ENCODE peak calls at places on chromosomes 5 and 9, in seven cellular contexts. U is neural progenitor cell, B is PC-3, Y is MM.1S, H is hepatocyte, J is GM23248, Z is HCT116. P is an unnamed sample. For H3K9me3, the result is how much of the 10 kb centered on the place peaks cover.

GRCh38 chr5:120644516-120644915 is 180.4 kb downstream of the PRR16 start:
- DNase-seq in J (peak), B (peak), H (no peak), Y (no peak), Z (no peak), U (no peak), P (no peak)

GRCh38 chr5:148387325-148387724 is 3.6 kb downstream of the FBXO38 start:
- DNase-seq in H (no peak), Z (no peak), J (peak), Y (no peak), B (no peak), U (no peak), P (no peak)

GRCh38 chr5:9207820-9208418 is 338.0 kb downstream of the SEMA5A start:
- DNase-seq in H (peak), U (peak), Y (peak), B (peak), Z (peak), J (peak), P (peak)

GRCh38 chr5:28301676-28302075 is 1263.3 kb upstream of the CDH9 start:
- DNase-seq in J (peak), U (no peak), H (peak), Y (no peak), Z (no peak), B (peak), P (no peak)

GRCh38 chr5:43007911-43008368 is 32.2 kb downstream of the ANXA2R start:
- DNase-seq in U (peak), H (peak), J (peak), Z (no peak), B (peak), Y (peak), P (peak)

GRCh38 chr9:113626735-113627495 is 163.4 kb downstream of the RGS3 start:
- DNase-seq in U (no peak), J (peak), B (no peak), Z (no peak), Y (no peak), H (no peak), P (no peak)

GRCh38 chr5:169417676-169418075 is 116.7 kb upstream of the SLIT3 start:
- DNase-seq in H (no peak), J (no peak), Y (no peak), B (no peak), Z (no peak), U (no peak), P (no peak)

GRCh38 chr9:83655433-83655832 is 32.5 kb downstream of the IDNK start:
- DNase-seq in Z (no peak), B (no peak), J (no peak), H (no peak), Y (no peak), U (no peak), P (no peak)

GRCh38 chr5:14440598-14441401 is 140.8 kb upstream of the OTULINL start:
- DNase-seq in J (peak), H (peak), Y (no peak), U (peak), Z (no peak), B (no peak), P (no peak)

GRCh38 chr5:108046955-108047670 is 334.8 kb downstream of the FBXL17 start:
- DNase-seq in J (no peak), H (no peak), Z (no peak), Y (no peak), U (peak), B (no peak), P (no peak)

GRCh38 chr9:73714294-73714693 is 562.6 kb downstream of the ANXA1 start:
- DNase-seq in Y (no peak), J (peak), B (peak), H (no peak), U (no peak), Z (no peak), P (no peak)

GRCh38 chr5:444226-444625 is 1.2 kb downstream of the EXOC3 start:
- DNase-seq in H (no peak), B (no peak), Y (no peak), J (no peak), U (no peak), Z (no peak), P (no peak)

GRCh38 chr5:154447074-154447725 is 1.4 kb downstream of the SAP30L start:
- DNase-seq in U (no peak), B (no peak), J (no peak), H (no peak), Z (no peak), Y (no peak), P (peak)

GRCh38 chr5:115214541-115214940 is 44.8 kb upstream of the TRIM36 start:
- DNase-seq in Y (no peak), Z (no peak), B (no peak), J (no peak), H (no peak), U (no peak), P (no peak)

GRCh38 chr9:22229069-22229468 is 217.6 kb upstream of the DMRTA1 start:
- DNase-seq in H (no peak), U (no peak), Z (no peak), Y (no peak), J (no peak), B (no peak), P (no peak)

GRCh38 chr9:22228542-22228941 is 218.1 kb upstream of the DMRTA1 start:
- DNase-seq in J (peak), Y (no peak), H (no peak), Z (no peak), B (peak), U (no peak), P (no peak)

GRCh38 chr9:22232971-22233370 is 213.7 kb upstream of the DMRTA1 start:
- DNase-seq in Y (no peak), U (no peak), B (no peak), J (no peak), H (no peak), Z (no peak), P (no peak)

GRCh38 chr9:22227986-22228385 is 218.6 kb upstream of the DMRTA1 start:
- DNase-seq in Z (no peak), U (no peak), B (no peak), J (no peak), Y (no peak), H (no peak), P (no peak)
- H3K9me3 ChIP-seq in Z (under half), U (under half), B (under half), J (under half), Y (under half), H (under half), P (under half)

DNA sequence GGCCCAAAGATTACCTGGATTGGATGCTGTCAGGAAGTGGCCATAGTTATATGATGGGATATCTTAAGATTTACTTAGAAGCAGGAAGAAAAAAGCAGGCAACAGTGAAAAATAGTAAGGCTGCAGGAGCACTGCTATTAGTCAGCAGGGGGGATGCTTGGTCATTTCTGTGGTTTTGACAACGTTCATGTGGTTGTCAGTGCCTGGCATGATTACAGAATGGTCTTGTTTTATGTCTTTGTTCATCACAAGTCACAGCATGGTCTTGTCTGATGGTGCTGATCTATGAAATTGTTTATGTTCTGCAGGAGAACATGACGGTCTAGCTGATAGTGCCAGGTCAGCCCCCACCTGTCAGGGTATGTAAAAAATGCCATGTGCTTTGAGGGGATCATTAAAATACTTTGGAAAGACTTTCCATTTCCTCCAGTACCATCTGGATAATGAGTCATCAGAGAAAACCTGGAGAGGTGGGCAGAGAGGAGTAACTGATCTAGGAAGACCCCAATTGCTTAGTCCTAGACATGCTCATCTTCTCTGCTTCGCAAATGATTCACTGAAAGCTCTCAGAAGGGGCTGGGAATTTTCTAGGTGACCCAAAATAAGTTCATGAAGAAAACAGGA is 48.5 kb downstream of the PLGRKT start:
- DNase-seq in Y (peak), Z (no peak), J (peak), B (peak), U (no peak), H (no peak), P (no peak)
- TF ChIP-seq EZH2phosphoT487 in Y (no peak), Z (no peak), J (no peak), B (no peak), U (no peak), H (no peak), P (no peak)

GRCh38 chr5:141419074-141419880 is 1.6 kb upstream of the PCDHGA11 start:
- DNase-seq in J (no peak), Y (no peak), Z (no peak), U (no peak), B (no peak), H (no peak), P (no peak)
- H3K9me3 ChIP-seq in J (under half), Y (under half), Z (under half), U (half or more), B (under half), H (half or more), P (under half)

GRCh38 chr9:107008447-107008846 is 145.5 kb downstream of the ZNF462 start:
- DNase-seq in Z (no peak), U (no peak), H (no peak), J (no peak), Y (no peak), B (no peak), P (no peak)

GRCh38 chr9:107007981-107008380 is 145.0 kb downstream of the ZNF462 start:
- DNase-seq in J (no peak), Z (no peak), B (no peak), Y (no peak), U (peak), H (no peak), P (no peak)

GRCh38 chr9:107005201-107005600 is 142.2 kb downstream of the ZNF462 start:
- DNase-seq in B (no peak), J (no peak), H (no peak), U (no peak), Y (no peak), Z (no peak), P (no peak)

GRCh38 chr9:107007361-107007760 is 144.4 kb downstream of the ZNF462 start:
- DNase-seq in B (no peak), Y (no peak), J (no peak), Z (no peak), H (no peak), U (peak), P (no peak)
- TF ChIP-seq EZH2phosphoT487 in B (no peak), Y (no peak), J (no peak), Z (no peak), H (no peak), U (no peak), P (no peak)

GRCh38 chr9:122445155-122445749 is 32.5 kb downstream of the OR1J1 start:
- DNase-seq in J (peak), Z (no peak), H (no peak), B (peak), Y (no peak), U (no peak), P (no peak)
- H3K9me3 ChIP-seq in J (under half), Z (under half), H (under half), B (under half), Y (under half), U (under half), P (under half)

GRCh38 chr9:103999375-104000062 is 94.6 kb upstream of the SMC2 start:
- DNase-seq in Y (no peak), J (no peak), B (no peak), U (no peak), Z (no peak), H (no peak), P (no peak)
- TF ChIP-seq EZH2phosphoT487 in Y (no peak), J (no peak), B (no peak), U (no peak), Z (no peak), H (no peak), P (no peak)

GRCh38 chr9:117938086-117938485 is 233.9 kb downstream of the TLR4 start:
- DNase-seq in U (no peak), Y (no peak), H (no peak), B (no peak), Z (no peak), J (no peak), P (no peak)

GRCh38 chr9:117932585-117932984 is 228.4 kb downstream of the TLR4 start:
- DNase-seq in U (no peak), Z (no peak), B (no peak), H (no peak), J (no peak), Y (no peak), P (no peak)

GRCh38 chr9:117938896-117939295 is 234.7 kb downstream of the TLR4 start:
- DNase-seq in J (no peak), Y (peak), B (no peak), U (no peak), Z (no peak), H (no peak), P (no peak)

DNA sequence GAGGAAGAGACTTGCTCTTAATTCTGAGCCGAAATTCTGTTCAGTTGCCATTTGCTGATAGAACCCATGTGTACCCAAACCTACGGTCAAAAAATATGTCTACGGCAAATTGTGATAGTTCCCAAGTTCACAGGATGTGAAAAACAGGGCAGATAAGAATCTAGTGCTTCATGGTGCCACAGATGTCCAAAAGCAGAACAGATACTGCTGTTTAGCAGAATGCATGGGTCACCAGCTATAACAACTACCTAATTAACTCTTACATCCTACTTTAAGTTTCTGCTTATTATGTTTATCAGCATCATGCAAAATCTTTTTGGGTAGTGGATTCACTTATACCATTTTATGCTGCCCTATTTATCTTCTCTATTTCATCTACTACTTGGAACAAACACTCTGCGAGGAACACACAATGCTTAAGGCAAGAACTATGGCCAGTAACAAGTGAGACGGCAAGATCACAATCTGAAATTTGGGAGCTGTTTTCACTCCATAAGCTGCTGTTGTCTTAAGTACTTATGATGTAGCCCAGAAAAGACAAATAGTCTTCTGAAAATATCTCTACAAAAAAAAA is 232.1 kb downstream of the TLR4 start:
- DNase-seq in B (no peak), U (no peak), J (no peak), Y (peak), Z (no peak), H (no peak), P (peak)
- H3K9me3 ChIP-seq in B (under half), U (under half), J (under half), Y (under half), Z (under half), H (under half), P (under half)

DNA sequence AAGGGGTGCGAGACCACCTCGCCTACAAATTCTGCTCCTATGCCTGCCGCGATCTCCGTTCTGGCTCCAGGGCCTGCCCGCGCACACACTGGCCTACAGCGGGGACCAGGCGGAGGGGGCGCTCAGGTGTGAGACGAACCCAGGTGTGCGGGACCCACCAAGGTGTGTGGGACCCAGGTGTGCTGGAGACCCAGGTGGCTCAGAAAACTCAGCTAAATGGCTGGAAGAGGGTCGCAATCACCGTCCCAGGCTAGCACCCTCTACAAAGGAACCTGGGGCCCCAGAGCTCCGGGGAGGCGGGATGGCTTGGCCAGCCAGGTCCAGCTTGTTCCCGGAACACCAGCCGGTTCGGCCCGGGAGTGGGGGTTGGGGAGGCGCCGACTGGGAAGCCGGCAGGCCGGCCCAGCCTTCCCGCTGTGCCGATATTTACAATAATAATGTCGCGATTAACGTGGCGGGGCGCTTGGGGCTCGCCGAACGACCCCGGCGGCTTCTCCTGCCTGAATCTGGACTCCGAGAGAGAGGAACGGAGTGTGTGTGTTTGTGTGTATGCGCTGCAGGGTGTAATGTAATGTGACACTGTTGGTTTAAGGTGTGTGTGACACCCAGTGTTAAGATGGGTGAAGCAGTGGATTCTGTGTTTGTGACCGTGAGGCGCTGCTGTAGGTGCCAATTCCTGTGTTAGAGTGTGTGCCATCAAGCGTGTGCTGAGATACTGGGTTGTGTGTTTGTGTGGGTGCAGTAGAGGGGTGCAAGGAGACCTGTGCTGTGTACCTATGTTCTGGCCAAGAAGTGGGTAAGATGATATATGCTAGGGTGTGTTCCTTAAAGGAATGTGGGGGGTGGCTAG is 1.4 kb downstream of the PCDH1 start:
- DNase-seq in Y (no peak), B (peak), J (peak), U (peak), Z (no peak), H (peak), P (no peak)
- TF ChIP-seq EZH2phosphoT487 in Y (no peak), B (no peak), J (no peak), U (no peak), Z (no peak), H (no peak), P (no peak)

DNA sequence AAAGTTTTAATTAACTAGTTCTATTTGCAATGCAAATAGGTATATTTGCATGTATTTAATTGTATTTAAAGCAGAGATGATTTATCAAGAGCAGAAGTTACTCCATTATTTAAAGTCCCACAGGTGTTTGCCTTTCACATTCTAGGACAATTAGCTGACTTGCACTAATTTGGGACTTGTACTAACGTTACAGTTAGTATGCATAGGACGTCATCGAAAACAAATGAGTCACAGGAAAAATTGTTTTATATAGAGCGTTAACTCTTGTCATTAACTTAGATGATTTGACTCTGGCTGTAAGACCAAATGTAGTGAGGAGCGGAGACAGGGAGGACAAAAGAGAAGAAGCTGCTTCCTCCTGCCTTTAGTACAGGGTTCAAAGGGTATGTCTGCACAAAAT is 126.1 kb upstream of the IFNE start:
- DNase-seq in U (no peak), Z (no peak), Y (no peak), B (peak), H (no peak), J (peak), P (no peak)
- H3K9me3 ChIP-seq in U (under half), Z (under half), Y (under half), B (under half), H (under half), J (under half), P (under half)